ENCODE peak calls at places on chromosome 14, in eight cellular contexts. One of them, this sample, is unnamed.

GRCh38 chr14:60648169-60648933 is 926 bp downstream of the SIX1 start:
- DNase-seq in upper lobe of right lung: no peak
- DNase-seq in A549: peak
- DNase-seq in right lobe of liver: peak
- DNase-seq in mammary epithelial cell: peak
- DNase-seq in spleen: no peak
- DNase-seq in substantia nigra: no peak
- DNase-seq in endodermal cell: peak
- DNase-seq in this sample: no peak

GRCh38 chr14:24143511-24143910 is 2.1 kb upstream of the EMC9 start:
- DNase-seq in upper lobe of right lung: no peak
- DNase-seq in A549: no peak
- DNase-seq in right lobe of liver: peak
- DNase-seq in mammary epithelial cell: no peak
- DNase-seq in spleen: peak
- DNase-seq in substantia nigra: no peak
- DNase-seq in endodermal cell: no peak
- DNase-seq in this sample: no peak

GRCh38 chr14:101972126-101972785 is 7.9 kb downstream of the DYNC1H1 start:
- DNase-seq in upper lobe of right lung: peak
- DNase-seq in A549: peak
- DNase-seq in right lobe of liver: peak
- DNase-seq in mammary epithelial cell: peak
- DNase-seq in spleen: no peak
- DNase-seq in substantia nigra: no peak
- DNase-seq in endodermal cell: peak
- DNase-seq in this sample: peak

GRCh38 chr14:35333347-35333730 is 41.2 kb downstream of the PSMA6 start:
- DNase-seq in upper lobe of right lung: no peak
- DNase-seq in A549: no peak
- DNase-seq in right lobe of liver: no peak
- DNase-seq in mammary epithelial cell: no peak
- DNase-seq in spleen: no peak
- DNase-seq in substantia nigra: no peak
- DNase-seq in endodermal cell: peak
- DNase-seq in this sample: no peak

GRCh38 chr14:66405158-66405557 is 81.0 kb upstream of the CCDC196 start:
- DNase-seq in upper lobe of right lung: no peak
- DNase-seq in A549: no peak
- DNase-seq in right lobe of liver: no peak
- DNase-seq in mammary epithelial cell: peak
- DNase-seq in spleen: no peak
- DNase-seq in substantia nigra: no peak
- DNase-seq in endodermal cell: no peak
- DNase-seq in this sample: no peak

GRCh38 chr14:55446833-55447232 is 6.4 kb upstream of the TBPL2 start:
- DNase-seq in upper lobe of right lung: no peak
- DNase-seq in A549: peak
- DNase-seq in right lobe of liver: no peak
- DNase-seq in mammary epithelial cell: peak
- DNase-seq in spleen: no peak
- DNase-seq in substantia nigra: no peak
- DNase-seq in endodermal cell: no peak
- DNase-seq in this sample: no peak

GRCh38 chr14:28766505-28767238 is at the start of gene FOXG1:
- DNase-seq in upper lobe of right lung: no peak
- DNase-seq in A549: peak
- DNase-seq in right lobe of liver: no peak
- DNase-seq in mammary epithelial cell: no peak
- DNase-seq in spleen: no peak
- DNase-seq in substantia nigra: no peak
- DNase-seq in endodermal cell: peak
- DNase-seq in this sample: no peak

GRCh38 chr14:96811985-96812667 is 14.9 kb downstream of the VRK1 start:
- DNase-seq in upper lobe of right lung: no peak
- DNase-seq in A549: no peak
- DNase-seq in right lobe of liver: no peak
- DNase-seq in mammary epithelial cell: no peak
- DNase-seq in spleen: no peak
- DNase-seq in substantia nigra: no peak
- DNase-seq in endodermal cell: no peak
- DNase-seq in this sample: no peak

GRCh38 chr14:59181804-59182203 is 6.7 kb upstream of the DAAM1 start:
- DNase-seq in upper lobe of right lung: no peak
- DNase-seq in A549: no peak
- DNase-seq in right lobe of liver: no peak
- DNase-seq in mammary epithelial cell: no peak
- DNase-seq in spleen: no peak
- DNase-seq in substantia nigra: no peak
- DNase-seq in endodermal cell: no peak
- DNase-seq in this sample: no peak

GRCh38 chr14:55084648-55085441 is 33.4 kb downstream of the MAPK1IP1L start:
- DNase-seq in upper lobe of right lung: no peak
- DNase-seq in A549: no peak
- DNase-seq in right lobe of liver: no peak
- DNase-seq in mammary epithelial cell: no peak
- DNase-seq in spleen: no peak
- DNase-seq in substantia nigra: no peak
- DNase-seq in endodermal cell: no peak
- DNase-seq in this sample: no peak

GRCh38 chr14:100362311-100362927 is 39.3 kb downstream of the SLC25A47 start:
- DNase-seq in upper lobe of right lung: no peak
- DNase-seq in A549: no peak
- DNase-seq in right lobe of liver: no peak
- DNase-seq in mammary epithelial cell: no peak
- DNase-seq in spleen: no peak
- DNase-seq in substantia nigra: no peak
- DNase-seq in endodermal cell: no peak
- DNase-seq in this sample: no peak

GRCh38 chr14:60487211-60487610 is 1.3 kb upstream of the C14orf39 start:
- DNase-seq in upper lobe of right lung: no peak
- DNase-seq in A549: no peak
- DNase-seq in right lobe of liver: no peak
- DNase-seq in mammary epithelial cell: no peak
- DNase-seq in spleen: no peak
- DNase-seq in substantia nigra: no peak
- DNase-seq in endodermal cell: no peak
- DNase-seq in this sample: no peak

GRCh38 chr14:106813477-106813823 is 1287.1 kb downstream of the TMEM121 start:
- DNase-seq in upper lobe of right lung: no peak
- DNase-seq in A549: no peak
- DNase-seq in right lobe of liver: no peak
- DNase-seq in mammary epithelial cell: no peak
- DNase-seq in spleen: no peak
- DNase-seq in substantia nigra: no peak
- DNase-seq in endodermal cell: no peak
- DNase-seq in this sample: no peak

GRCh38 chr14:60805881-60806569 is 71.5 kb downstream of the MNAT1 start:
- DNase-seq in upper lobe of right lung: no peak
- DNase-seq in A549: no peak
- DNase-seq in right lobe of liver: no peak
- DNase-seq in mammary epithelial cell: peak
- DNase-seq in spleen: no peak
- DNase-seq in substantia nigra: no peak
- DNase-seq in endodermal cell: no peak
- DNase-seq in this sample: peak

DNA sequence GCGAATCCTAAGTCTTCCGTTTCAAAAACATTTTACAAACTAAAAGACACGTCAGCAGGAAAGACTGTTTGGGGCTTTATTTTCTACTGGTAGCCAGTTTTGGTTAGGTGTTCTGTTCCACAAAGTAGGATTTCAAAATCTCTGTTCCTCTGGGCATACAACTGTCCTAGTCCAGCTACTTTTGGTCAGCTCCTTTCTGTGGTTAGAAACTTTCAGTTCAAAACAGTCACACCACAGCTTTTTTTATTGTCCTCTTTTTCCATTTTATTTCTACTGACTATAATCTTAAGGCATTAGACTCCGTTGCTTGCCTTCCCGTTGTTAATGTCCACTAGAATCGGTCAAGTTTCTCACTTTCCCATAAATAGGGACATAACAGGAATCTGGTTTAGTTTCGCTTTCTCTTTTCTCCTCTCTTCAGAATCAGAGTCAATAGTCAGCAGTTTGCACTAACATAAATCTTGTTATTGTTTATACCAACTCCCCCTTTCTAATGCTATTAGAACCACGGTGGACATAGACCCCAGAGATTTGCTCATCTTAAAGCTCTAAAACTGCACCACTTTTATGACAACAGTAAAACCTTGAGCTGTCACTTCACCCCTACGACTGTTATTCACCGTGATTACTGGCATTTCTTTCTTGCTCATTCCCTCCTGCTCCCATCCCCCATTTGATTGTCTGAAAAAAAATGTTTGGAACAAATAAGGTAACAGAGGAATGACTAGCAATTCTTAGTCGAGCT is 41.5 kb upstream of the NPAS3 start:
- DNase-seq in upper lobe of right lung: no peak
- DNase-seq in A549: no peak
- DNase-seq in right lobe of liver: no peak
- DNase-seq in mammary epithelial cell: peak
- DNase-seq in spleen: no peak
- DNase-seq in substantia nigra: no peak
- DNase-seq in endodermal cell: no peak
- DNase-seq in this sample: no peak
- H3K27ac ChIP-seq in upper lobe of right lung: peak
- H3K27ac ChIP-seq in A549: peak
- H3K27ac ChIP-seq in right lobe of liver: peak
- H3K27ac ChIP-seq in mammary epithelial cell: peak
- H3K27ac ChIP-seq in spleen: peak
- H3K27ac ChIP-seq in substantia nigra: peak
- H3K27ac ChIP-seq in endodermal cell: no peak
- H3K27ac ChIP-seq in this sample: no peak

DNA sequence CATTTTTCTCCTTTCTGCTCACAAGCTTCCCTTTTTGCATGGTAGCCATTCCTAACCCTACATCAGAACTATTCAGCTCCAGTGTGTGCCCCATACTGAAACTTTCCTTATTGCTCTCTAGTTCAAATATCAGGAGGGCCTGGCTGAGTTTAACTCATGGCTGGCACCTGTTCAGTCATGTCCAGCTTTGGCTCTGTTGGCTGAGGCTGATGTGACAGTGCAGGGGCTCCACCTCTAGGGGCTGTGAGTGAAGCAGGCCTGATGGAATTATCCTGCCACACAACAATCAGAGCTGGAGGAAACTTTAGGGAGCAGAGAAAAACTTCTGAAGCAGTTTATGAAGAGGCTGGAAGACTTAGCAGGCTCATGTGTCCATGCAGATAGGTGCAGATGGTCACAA is 8.5 kb downstream of the COQ6 start:
- DNase-seq in upper lobe of right lung: no peak
- DNase-seq in A549: no peak
- DNase-seq in right lobe of liver: no peak
- DNase-seq in mammary epithelial cell: no peak
- DNase-seq in spleen: no peak
- DNase-seq in substantia nigra: no peak
- DNase-seq in endodermal cell: no peak
- DNase-seq in this sample: no peak
- H3K27ac ChIP-seq in upper lobe of right lung: no peak
- H3K27ac ChIP-seq in A549: no peak
- H3K27ac ChIP-seq in right lobe of liver: no peak
- H3K27ac ChIP-seq in mammary epithelial cell: no peak
- H3K27ac ChIP-seq in spleen: no peak
- H3K27ac ChIP-seq in substantia nigra: no peak
- H3K27ac ChIP-seq in endodermal cell: no peak
- H3K27ac ChIP-seq in this sample: no peak

DNA sequence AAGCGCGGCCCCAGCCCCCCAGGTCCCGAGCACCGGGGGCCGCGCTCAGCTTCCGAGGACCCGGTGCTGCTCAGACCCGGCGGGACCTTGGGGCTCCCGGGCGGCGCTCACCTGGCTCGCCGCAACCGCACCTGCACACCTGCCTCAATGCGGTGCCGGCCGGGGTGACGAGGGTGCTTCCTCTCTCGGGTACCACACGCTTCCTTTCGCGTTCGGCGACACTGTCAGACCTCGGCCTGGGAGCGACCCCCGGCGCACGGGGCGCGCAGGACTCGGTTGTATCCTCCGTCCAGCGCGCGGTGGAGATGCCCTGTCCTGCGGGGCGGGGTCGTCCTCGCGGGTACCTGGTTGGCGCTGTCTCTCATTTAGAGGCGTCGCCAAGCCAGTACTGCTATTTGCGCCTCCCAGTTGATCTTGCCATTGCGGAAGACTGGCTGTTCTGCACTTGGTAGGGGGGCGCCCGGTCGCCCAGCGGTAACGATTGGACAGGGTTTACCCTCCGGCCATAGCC is 718 bp downstream of the PACS2 start:
- DNase-seq in upper lobe of right lung: peak
- DNase-seq in A549: peak
- DNase-seq in right lobe of liver: no peak
- DNase-seq in mammary epithelial cell: peak
- DNase-seq in spleen: peak
- DNase-seq in substantia nigra: no peak
- DNase-seq in endodermal cell: peak
- DNase-seq in this sample: no peak
- H3K27ac ChIP-seq in upper lobe of right lung: peak
- H3K27ac ChIP-seq in A549: peak
- H3K27ac ChIP-seq in right lobe of liver: no peak
- H3K27ac ChIP-seq in mammary epithelial cell: no peak
- H3K27ac ChIP-seq in spleen: peak
- H3K27ac ChIP-seq in substantia nigra: peak
- H3K27ac ChIP-seq in endodermal cell: no peak
- H3K27ac ChIP-seq in this sample: peak

GRCh38 chr14:71970272-71970671 is 38.0 kb downstream of the RGS6 start:
- DNase-seq in upper lobe of right lung: no peak
- DNase-seq in A549: no peak
- DNase-seq in right lobe of liver: no peak
- DNase-seq in mammary epithelial cell: no peak
- DNase-seq in spleen: no peak
- DNase-seq in substantia nigra: no peak
- DNase-seq in endodermal cell: no peak
- DNase-seq in this sample: no peak

GRCh38 chr14:71960620-71961353 is 28.6 kb downstream of the RGS6 start:
- DNase-seq in upper lobe of right lung: no peak
- DNase-seq in A549: no peak
- DNase-seq in right lobe of liver: no peak
- DNase-seq in mammary epithelial cell: no peak
- DNase-seq in spleen: no peak
- DNase-seq in substantia nigra: no peak
- DNase-seq in endodermal cell: no peak
- DNase-seq in this sample: no peak

GRCh38 chr14:71961972-71962371 is 29.7 kb downstream of the RGS6 start:
- DNase-seq in upper lobe of right lung: no peak
- DNase-seq in A549: no peak
- DNase-seq in right lobe of liver: no peak
- DNase-seq in mammary epithelial cell: no peak
- DNase-seq in spleen: no peak
- DNase-seq in substantia nigra: no peak
- DNase-seq in endodermal cell: no peak
- DNase-seq in this sample: no peak

GRCh38 chr14:71967709-71968108 is 35.5 kb downstream of the RGS6 start:
- DNase-seq in upper lobe of right lung: no peak
- DNase-seq in A549: no peak
- DNase-seq in right lobe of liver: no peak
- DNase-seq in mammary epithelial cell: no peak
- DNase-seq in spleen: no peak
- DNase-seq in substantia nigra: no peak
- DNase-seq in endodermal cell: no peak
- DNase-seq in this sample: no peak

DNA sequence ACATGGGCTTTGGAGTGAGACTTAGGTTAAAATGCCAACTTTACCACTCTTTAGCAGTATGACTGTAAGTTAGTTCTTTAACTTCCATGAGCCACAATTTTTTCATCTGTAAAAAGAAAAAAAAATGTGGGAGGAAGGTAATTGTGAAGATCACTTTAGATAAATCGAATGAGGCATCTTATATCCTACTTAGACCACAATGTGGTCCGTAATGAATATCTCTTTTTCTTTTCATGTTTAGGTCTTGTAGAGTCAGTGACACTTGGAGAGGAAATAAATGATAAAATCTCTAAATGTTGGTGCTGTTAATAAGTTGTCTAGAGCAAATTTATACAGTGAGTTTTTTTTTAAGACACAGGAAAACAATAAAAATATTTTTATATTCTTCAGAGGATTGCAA is 34.3 kb downstream of the RGS6 start:
- DNase-seq in upper lobe of right lung: no peak
- DNase-seq in A549: no peak
- DNase-seq in right lobe of liver: no peak
- DNase-seq in mammary epithelial cell: no peak
- DNase-seq in spleen: no peak
- DNase-seq in substantia nigra: no peak
- DNase-seq in endodermal cell: no peak
- DNase-seq in this sample: no peak
- H3K27ac ChIP-seq in upper lobe of right lung: no peak
- H3K27ac ChIP-seq in A549: no peak
- H3K27ac ChIP-seq in right lobe of liver: no peak
- H3K27ac ChIP-seq in mammary epithelial cell: no peak
- H3K27ac ChIP-seq in spleen: no peak
- H3K27ac ChIP-seq in substantia nigra: no peak
- H3K27ac ChIP-seq in endodermal cell: no peak
- H3K27ac ChIP-seq in this sample: no peak

This sample was measured in epithelial cell of prostate.